ENCODE peak calls at places on chromosome 22, in four cellular contexts. One of them, this sample, is unnamed.

GRCh38 chr22:44068422-44069191 is 44.5 kb downstream of the PARVB start:
- DNase-seq in naive thymus-derived CD8-positive, alpha-beta T cell: no peak
- DNase-seq in HL-60: peak
- DNase-seq in activated T-cell treated with anti-CD3 and anti-CD28 coated beads for 48 hours: no peak
- DNase-seq in this sample: no peak

GRCh38 chr22:32493551-32493950 is 18.9 kb downstream of the FBXO7 start:
- DNase-seq in activated T-cell treated with anti-CD3 and anti-CD28 coated beads for 48 hours: no peak
- DNase-seq in naive thymus-derived CD8-positive, alpha-beta T cell: no peak
- DNase-seq in HL-60: no peak
- DNase-seq in this sample: no peak

GRCh38 chr22:46963672-46964545 is 201.5 kb downstream of the TBC1D22A start:
- DNase-seq in naive thymus-derived CD8-positive, alpha-beta T cell: no peak
- DNase-seq in activated T-cell treated with anti-CD3 and anti-CD28 coated beads for 48 hours: no peak
- DNase-seq in HL-60: no peak
- DNase-seq in this sample: no peak

GRCh38 chr22:46139895-46140350 is 10.4 kb upstream of the PPARA start:
- DNase-seq in activated T-cell treated with anti-CD3 and anti-CD28 coated beads for 48 hours: no peak
- DNase-seq in naive thymus-derived CD8-positive, alpha-beta T cell: no peak
- DNase-seq in HL-60: no peak
- DNase-seq in this sample: no peak

GRCh38 chr22:38762607-38763006 is 6.8 kb upstream of the SUN2 start:
- DNase-seq in naive thymus-derived CD8-positive, alpha-beta T cell: no peak
- DNase-seq in HL-60: no peak
- DNase-seq in activated T-cell treated with anti-CD3 and anti-CD28 coated beads for 48 hours: no peak
- DNase-seq in this sample: no peak

GRCh38 chr22:33579448-33580093 is 340.7 kb downstream of the LARGE1 start:
- DNase-seq in naive thymus-derived CD8-positive, alpha-beta T cell: peak
- DNase-seq in HL-60: peak
- DNase-seq in activated T-cell treated with anti-CD3 and anti-CD28 coated beads for 48 hours: peak
- DNase-seq in this sample: peak

GRCh38 chr22:49331223-49331815 is 496.4 kb downstream of the BRD1 start:
- DNase-seq in activated T-cell treated with anti-CD3 and anti-CD28 coated beads for 48 hours: no peak
- DNase-seq in naive thymus-derived CD8-positive, alpha-beta T cell: no peak
- DNase-seq in HL-60: no peak
- DNase-seq in this sample: peak

GRCh38 chr22:19800306-19800705 is 39.7 kb downstream of the TBX1 start:
- DNase-seq in activated T-cell treated with anti-CD3 and anti-CD28 coated beads for 48 hours: no peak
- DNase-seq in HL-60: no peak
- DNase-seq in naive thymus-derived CD8-positive, alpha-beta T cell: no peak
- DNase-seq in this sample: no peak

GRCh38 chr22:28799834-28800307 is 498 bp downstream of the XBP1 start:
- DNase-seq in activated T-cell treated with anti-CD3 and anti-CD28 coated beads for 48 hours: no peak
- DNase-seq in naive thymus-derived CD8-positive, alpha-beta T cell: peak
- DNase-seq in HL-60: no peak
- DNase-seq in this sample: no peak

GRCh38 chr22:44337658-44338004 is 24.9 kb upstream of the SHISAL1 start:
- DNase-seq in activated T-cell treated with anti-CD3 and anti-CD28 coated beads for 48 hours: no peak
- DNase-seq in naive thymus-derived CD8-positive, alpha-beta T cell: no peak
- DNase-seq in HL-60: no peak
- DNase-seq in this sample: peak

GRCh38 chr22:45859231-45860161 is 117.5 kb downstream of the WNT7B start:
- DNase-seq in HL-60: no peak
- DNase-seq in activated T-cell treated with anti-CD3 and anti-CD28 coated beads for 48 hours: no peak
- DNase-seq in naive thymus-derived CD8-positive, alpha-beta T cell: no peak
- DNase-seq in this sample: no peak

GRCh38 chr22:20156042-20156389 is 5.2 kb upstream of the CCDC188 start:
- DNase-seq in HL-60: no peak
- DNase-seq in activated T-cell treated with anti-CD3 and anti-CD28 coated beads for 48 hours: no peak
- DNase-seq in naive thymus-derived CD8-positive, alpha-beta T cell: no peak
- DNase-seq in this sample: no peak

GRCh38 chr22:44003776-44004460 is 20.2 kb upstream of the PARVB start:
- DNase-seq in HL-60: no peak
- DNase-seq in activated T-cell treated with anti-CD3 and anti-CD28 coated beads for 48 hours: no peak
- DNase-seq in naive thymus-derived CD8-positive, alpha-beta T cell: no peak
- DNase-seq in this sample: peak

GRCh38 chr22:30262917-30263741 is 3.5 kb downstream of the OSM start:
- DNase-seq in activated T-cell treated with anti-CD3 and anti-CD28 coated beads for 48 hours: peak
- DNase-seq in HL-60: peak
- DNase-seq in naive thymus-derived CD8-positive, alpha-beta T cell: peak
- DNase-seq in this sample: peak

GRCh38 chr22:47047321-47048122 is 285.1 kb downstream of the TBC1D22A start:
- DNase-seq in naive thymus-derived CD8-positive, alpha-beta T cell: no peak
- DNase-seq in activated T-cell treated with anti-CD3 and anti-CD28 coated beads for 48 hours: no peak
- DNase-seq in HL-60: no peak
- DNase-seq in this sample: no peak

GRCh38 chr22:47213571-47214230 is 451.3 kb downstream of the TBC1D22A start:
- DNase-seq in activated T-cell treated with anti-CD3 and anti-CD28 coated beads for 48 hours: peak
- DNase-seq in HL-60: peak
- DNase-seq in naive thymus-derived CD8-positive, alpha-beta T cell: peak
- DNase-seq in this sample: peak

GRCh38 chr22:37498289-37498909 is 12.2 kb upstream of the MFNG start:
- DNase-seq in activated T-cell treated with anti-CD3 and anti-CD28 coated beads for 48 hours: peak
- DNase-seq in HL-60: peak
- DNase-seq in naive thymus-derived CD8-positive, alpha-beta T cell: peak
- DNase-seq in this sample: peak

GRCh38 chr22:46918197-46918596 is 155.7 kb downstream of the TBC1D22A start:
- DNase-seq in HL-60: no peak
- DNase-seq in naive thymus-derived CD8-positive, alpha-beta T cell: no peak
- DNase-seq in activated T-cell treated with anti-CD3 and anti-CD28 coated beads for 48 hours: no peak
- DNase-seq in this sample: no peak

GRCh38 chr22:41998361-41999261 is at the start of gene WBP2NL:
- DNase-seq in activated T-cell treated with anti-CD3 and anti-CD28 coated beads for 48 hours: peak
- DNase-seq in naive thymus-derived CD8-positive, alpha-beta T cell: peak
- DNase-seq in HL-60: peak
- DNase-seq in this sample: peak

GRCh38 chr22:46430961-46431838 is 95.7 kb downstream of the TRMU start:
- DNase-seq in activated T-cell treated with anti-CD3 and anti-CD28 coated beads for 48 hours: no peak
- DNase-seq in HL-60: no peak
- DNase-seq in naive thymus-derived CD8-positive, alpha-beta T cell: no peak
- DNase-seq in this sample: no peak

GRCh38 chr22:36641902-36642640 is 61.5 kb downstream of the CACNG2 start:
- DNase-seq in activated T-cell treated with anti-CD3 and anti-CD28 coated beads for 48 hours: no peak
- DNase-seq in HL-60: no peak
- DNase-seq in naive thymus-derived CD8-positive, alpha-beta T cell: no peak
- DNase-seq in this sample: no peak

GRCh38 chr22:50673231-50674126 is 856 bp downstream of the SHANK3 start:
- DNase-seq in naive thymus-derived CD8-positive, alpha-beta T cell: peak
- DNase-seq in HL-60: no peak
- DNase-seq in activated T-cell treated with anti-CD3 and anti-CD28 coated beads for 48 hours: no peak
- DNase-seq in this sample: peak

GRCh38 chr22:50002791-50003190 is 9.8 kb downstream of the IL17REL start:
- DNase-seq in HL-60: no peak
- DNase-seq in naive thymus-derived CD8-positive, alpha-beta T cell: no peak
- DNase-seq in activated T-cell treated with anti-CD3 and anti-CD28 coated beads for 48 hours: no peak
- DNase-seq in this sample: no peak

GRCh38 chr22:39306456-39307361 is 12.7 kb downstream of the RPL3 start:
- DNase-seq in naive thymus-derived CD8-positive, alpha-beta T cell: peak
- DNase-seq in activated T-cell treated with anti-CD3 and anti-CD28 coated beads for 48 hours: peak
- DNase-seq in HL-60: peak
- DNase-seq in this sample: peak

GRCh38 chr22:44930711-44931035 is 79.1 kb downstream of the PHF21B start:
- DNase-seq in activated T-cell treated with anti-CD3 and anti-CD28 coated beads for 48 hours: no peak
- DNase-seq in HL-60: no peak
- DNase-seq in naive thymus-derived CD8-positive, alpha-beta T cell: no peak
- DNase-seq in this sample: no peak

GRCh38 chr22:35966314-35967045 is 62.1 kb downstream of the RBFOX2 start:
- DNase-seq in HL-60: no peak
- DNase-seq in activated T-cell treated with anti-CD3 and anti-CD28 coated beads for 48 hours: no peak
- DNase-seq in naive thymus-derived CD8-positive, alpha-beta T cell: no peak
- DNase-seq in this sample: no peak

GRCh38 chr22:32590556-32590955 is 115.9 kb downstream of the FBXO7 start:
- DNase-seq in naive thymus-derived CD8-positive, alpha-beta T cell: no peak
- DNase-seq in activated T-cell treated with anti-CD3 and anti-CD28 coated beads for 48 hours: no peak
- DNase-seq in HL-60: no peak
- DNase-seq in this sample: no peak

GRCh38 chr22:36341640-36342041 is 46.1 kb downstream of the MYH9 start:
- DNase-seq in naive thymus-derived CD8-positive, alpha-beta T cell: no peak
- DNase-seq in activated T-cell treated with anti-CD3 and anti-CD28 coated beads for 48 hours: no peak
- DNase-seq in HL-60: no peak
- DNase-seq in this sample: no peak

GRCh38 chr22:21761086-21761485 is 25.5 kb upstream of the YPEL1 start:
- DNase-seq in naive thymus-derived CD8-positive, alpha-beta T cell: no peak
- DNase-seq in HL-60: no peak
- DNase-seq in activated T-cell treated with anti-CD3 and anti-CD28 coated beads for 48 hours: peak
- DNase-seq in this sample: no peak

GRCh38 chr22:32527756-32528155 is 53.1 kb downstream of the FBXO7 start:
- DNase-seq in HL-60: no peak
- DNase-seq in naive thymus-derived CD8-positive, alpha-beta T cell: no peak
- DNase-seq in activated T-cell treated with anti-CD3 and anti-CD28 coated beads for 48 hours: no peak
- DNase-seq in this sample: no peak

GRCh38 chr22:19105867-19106802 is 16.1 kb downstream of the DGCR2 start:
- DNase-seq in naive thymus-derived CD8-positive, alpha-beta T cell: peak
- DNase-seq in activated T-cell treated with anti-CD3 and anti-CD28 coated beads for 48 hours: no peak
- DNase-seq in HL-60: peak
- DNase-seq in this sample: peak

GRCh38 chr22:39454385-39454871 is 2.4 kb upstream of the MGAT3 start:
- DNase-seq in activated T-cell treated with anti-CD3 and anti-CD28 coated beads for 48 hours: no peak
- DNase-seq in naive thymus-derived CD8-positive, alpha-beta T cell: no peak
- DNase-seq in HL-60: no peak
- DNase-seq in this sample: peak

This sample was measured in H7.